ENCODE peak calls at places on chromosomes 6 and 20, in ten cellular contexts. I, S, G, B, D, H, R, W, Z and A are unnamed samples.

GRCh38 chr6:31010393-31011060 is at the start of gene MUC22:
- DNase-seq in I (no peak), S (no peak), G (peak; percentile 84), B (peak; percentile 87), D (no peak), H (no peak), R (no peak), W (no peak), Z (no peak), A (peak; percentile 36)

GRCh38 chr6:148765878-148766808 is 19.3 kb downstream of the UST start:
- DNase-seq in I (no peak), S (no peak), G (no peak), B (no peak), D (no peak), H (no peak), R (no peak), W (no peak), Z (no peak), A (no peak)

GRCh38 chr6:22966711-22967110 is 397.3 kb downstream of the HDGFL1 start:
- DNase-seq in I (no peak), S (no peak), G (no peak), B (no peak), D (no peak), H (no peak), R (no peak), W (no peak), Z (no peak), A (no peak)

GRCh38 chr6:31715022-31715683 is at the start of gene LY6G6D:
- DNase-seq in I (no peak), S (no peak), G (no peak), B (no peak), D (no peak), H (no peak), R (no peak), W (no peak), Z (no peak), A (no peak)

GRCh38 chr20:63538204-63539091 is 1.3 kb upstream of the PTK6 start:
- DNase-seq in I (no peak), S (no peak), G (peak; percentile 22), B (peak; percentile 37), D (peak; percentile 88), H (no peak), R (peak; percentile 95), W (peak; percentile 73), Z (peak; percentile 63), A (peak; percentile 26)

GRCh38 chr6:105135056-105135455 is 44.8 kb downstream of the POPDC3 start:
- DNase-seq in I (no peak), S (peak; percentile 11), G (peak; percentile 18), B (peak; percentile 14), D (no peak), H (no peak), R (peak; percentile 40), W (no peak), Z (no peak), A (peak; percentile 50)

GRCh38 chr20:47691632-47692031 is 93.6 kb downstream of the SULF2 start:
- DNase-seq in I (no peak), S (no peak), G (peak; percentile 22), B (no peak), D (no peak), H (no peak), R (no peak), W (no peak), Z (no peak), A (peak; percentile 21)

GRCh38 chr6:41558033-41558807 is 12.0 kb downstream of the FOXP4 start:
- DNase-seq in I (no peak), S (no peak), G (peak; percentile 18), B (no peak), D (no peak), H (no peak), R (no peak), W (no peak), Z (no peak), A (no peak)

GRCh38 chr6:158911746-158912158 is 88.2 kb downstream of the RSPH3 start:
- DNase-seq in I (no peak), S (no peak), G (no peak), B (peak; percentile 37), D (no peak), H (no peak), R (no peak), W (peak; percentile 53), Z (peak; percentile 74), A (no peak)

GRCh38 chr20:38173237-38174156 is 8.4 kb upstream of the TGM2 start:
- DNase-seq in I (no peak), S (no peak), G (peak; percentile 92), B (peak; percentile 92), D (no peak), H (peak; percentile 94), R (peak; percentile 95), W (no peak), Z (no peak), A (peak; percentile 88)

GRCh38 chr20:49724637-49725606 is 11.2 kb upstream of the B4GALT5 start:
- DNase-seq in I (no peak), S (no peak), G (peak; percentile 34), B (no peak), D (peak; percentile 48), H (no peak), R (no peak), W (no peak), Z (no peak), A (peak; percentile 41)

DNA sequence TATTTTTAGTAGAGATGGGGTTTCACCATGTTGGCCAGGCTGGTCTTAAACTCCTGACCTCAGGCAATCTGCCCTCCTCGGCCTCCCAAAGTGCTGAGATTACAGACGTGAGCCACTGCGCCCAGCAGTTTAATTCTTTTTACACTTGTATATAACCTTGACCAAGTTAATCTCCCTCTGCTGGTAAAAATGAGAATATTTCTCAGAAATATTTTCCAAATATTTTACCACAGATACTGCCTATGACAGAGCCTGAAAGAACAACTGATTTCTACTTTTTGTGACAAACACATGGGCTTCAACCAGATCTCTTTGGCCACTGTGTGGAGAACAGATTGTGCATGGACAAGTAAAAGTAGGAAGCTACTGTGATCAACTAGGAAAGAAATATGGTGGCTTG is 21.2 kb upstream of the NHSL1 start:
- DNase-seq in I (no peak), S (no peak), G (no peak), B (peak; percentile 42), D (no peak), H (no peak), R (peak; percentile 13), W (no peak), Z (peak; percentile 21), A (peak; percentile 49)
- TF ChIP-seq CTCF in I (no peak), S (peak; percentile 44), G (peak; percentile 48), B (no peak), D (peak; percentile 11), H (no peak), R (peak; percentile 26), W (peak; percentile 39), Z (no peak), A (peak; percentile 58)

DNA sequence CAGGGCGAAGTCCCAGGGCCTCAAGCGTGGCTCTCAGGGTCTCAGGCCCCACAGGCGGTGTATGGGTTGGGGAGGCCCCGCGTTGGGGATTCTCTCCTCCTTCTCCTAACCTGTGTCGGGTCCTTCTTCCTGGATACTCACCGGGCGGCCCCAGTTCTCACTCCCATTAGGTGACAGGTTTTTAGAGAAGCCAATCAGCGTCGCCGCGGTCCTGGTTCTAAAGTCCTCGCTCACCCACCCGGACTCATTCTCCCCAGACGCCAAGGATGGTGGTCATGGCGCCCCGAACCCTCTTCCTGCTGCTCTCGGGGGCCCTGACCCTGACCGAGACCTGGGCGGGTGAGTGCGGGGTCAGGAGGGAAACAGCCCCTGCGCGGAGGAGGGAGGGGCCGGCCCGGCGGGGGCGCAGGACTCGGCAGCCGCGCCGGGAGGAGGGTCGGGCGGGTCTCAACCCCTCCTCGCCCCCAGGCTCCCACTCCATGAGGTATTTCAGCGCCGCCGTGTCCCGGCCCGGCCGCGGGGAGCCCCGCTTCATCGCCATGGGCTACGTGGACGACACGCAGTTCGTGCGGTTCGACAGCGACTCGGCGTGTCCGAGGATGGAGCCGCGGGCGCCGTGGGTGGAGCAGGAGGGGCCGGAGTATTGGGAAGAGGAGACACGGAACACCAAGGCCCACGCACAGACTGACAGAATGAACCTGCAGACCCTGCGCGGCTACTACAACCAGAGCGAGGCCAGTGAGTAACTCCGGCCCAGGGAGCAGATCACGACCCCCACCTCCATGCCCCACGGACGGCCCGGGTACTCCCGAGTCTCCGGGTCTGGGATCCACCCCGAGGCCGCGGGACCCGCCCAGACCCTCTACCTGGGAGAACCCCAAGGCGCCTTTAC is at the start of gene HLA-G:
- DNase-seq in I (no peak), S (no peak), G (no peak), B (no peak), D (no peak), H (no peak), R (no peak), W (no peak), Z (no peak), A (no peak)
- H3K4me3 ChIP-seq in I (no peak within 1 kb of the TSS), S (peak within 1 kb of the TSS; percentile 7), G (no peak within 1 kb of the TSS), B (peak within 1 kb of the TSS; percentile 25), D (no peak within 1 kb of the TSS), H (peak within 1 kb of the TSS; percentile 60), R (no peak within 1 kb of the TSS), W (peak within 1 kb of the TSS; percentile 22), Z (peak within 1 kb of the TSS; percentile 43), A (peak within 1 kb of the TSS; percentile 35)

GRCh38 chr20:10134176-10134575 is 84.5 kb upstream of the SNAP25 start:
- DNase-seq in I (no peak), S (no peak), G (no peak), B (no peak), D (no peak), H (no peak), R (no peak), W (no peak), Z (no peak), A (no peak)

GRCh38 chr20:10133532-10133931 is 85.1 kb upstream of the SNAP25 start:
- DNase-seq in I (no peak), S (no peak), G (no peak), B (no peak), D (no peak), H (no peak), R (no peak), W (no peak), Z (no peak), A (no peak)

GRCh38 chr20:10132391-10132790 is 86.2 kb upstream of the SNAP25 start:
- DNase-seq in I (no peak), S (no peak), G (no peak), B (no peak), D (no peak), H (no peak), R (no peak), W (no peak), Z (no peak), A (no peak)

GRCh38 chr20:10129749-10130148 is 88.9 kb upstream of the SNAP25 start:
- DNase-seq in I (no peak), S (no peak), G (no peak), B (no peak), D (no peak), H (no peak), R (no peak), W (no peak), Z (no peak), A (no peak)

GRCh38 chr20:10131612-10132345 is 86.9 kb upstream of the SNAP25 start:
- DNase-seq in I (peak; percentile 69), S (peak; percentile 17), G (peak; percentile 67), B (peak; percentile 23), D (peak; percentile 22), H (no peak), R (peak; percentile 37), W (no peak), Z (no peak), A (peak; percentile 46)
- TF ChIP-seq CTCF in I (no peak), S (no peak), G (no peak), B (no peak), D (no peak), H (no peak), R (no peak), W (no peak), Z (no peak), A (no peak)

GRCh38 chr6:166168616-166169548 is 1.2 kb upstream of the TBXT start:
- DNase-seq in I (no peak), S (no peak), G (no peak), B (no peak), D (no peak), H (no peak), R (no peak), W (no peak), Z (peak; percentile 45), A (no peak)
- H3K4me3 ChIP-seq in I (no peak overlapping the region), S (peak overlapping the region; percentile 35), G (no peak overlapping the region), B (no peak overlapping the region), D (peak overlapping the region; percentile 28), H (peak overlapping the region; percentile 56), R (peak overlapping the region; percentile 48), W (no peak overlapping the region), Z (peak overlapping the region; percentile 65), A (no peak overlapping the region)